ENCODE peak calls at places on chromosomes 16 and 17, in six cellular contexts. One of them, this sample, is unnamed.
A peak's percentile ranks its signal among the peaks of the same experiment; 100 is the strongest.

GRCh38 chr16:68993885-68994284 is 111.6 kb upstream of the HAS3 start:
- DNase-seq in HCT116: no peak
- DNase-seq in SK-N-SH: no peak
- DNase-seq in PC-3: peak; percentile 87
- DNase-seq in OCI-LY7: no peak
- DNase-seq in MM.1S: no peak
- DNase-seq in this sample: no peak

GRCh38 chr16:65044861-65045260 is 77.0 kb downstream of the CDH11 start:
- DNase-seq in MM.1S: no peak
- DNase-seq in SK-N-SH: no peak
- DNase-seq in OCI-LY7: no peak
- DNase-seq in PC-3: no peak
- DNase-seq in HCT116: no peak
- DNase-seq in this sample: no peak

GRCh38 chr16:30728321-30728720 is 19.9 kb upstream of the PHKG2 start:
- DNase-seq in MM.1S: no peak
- DNase-seq in HCT116: no peak
- DNase-seq in SK-N-SH: no peak
- DNase-seq in PC-3: no peak
- DNase-seq in OCI-LY7: no peak
- DNase-seq in this sample: no peak

GRCh38 chr17:44363613-44364159 is at the start of gene FAM171A2:
- DNase-seq in MM.1S: peak; percentile 68
- DNase-seq in PC-3: peak; percentile 76
- DNase-seq in SK-N-SH: peak; percentile 97
- DNase-seq in HCT116: no peak
- DNase-seq in OCI-LY7: peak; percentile 83
- DNase-seq in this sample: peak; percentile 93

GRCh38 chr17:16569358-16569712 is 331 bp upstream of the ZNF287 start:
- DNase-seq in OCI-LY7: no peak
- DNase-seq in SK-N-SH: no peak
- DNase-seq in HCT116: no peak
- DNase-seq in MM.1S: no peak
- DNase-seq in PC-3: no peak
- DNase-seq in this sample: no peak

GRCh38 chr17:31085563-31085962 is 9.2 kb upstream of the NF1 start:
- DNase-seq in SK-N-SH: no peak
- DNase-seq in OCI-LY7: no peak
- DNase-seq in HCT116: no peak
- DNase-seq in PC-3: peak; percentile 2
- DNase-seq in MM.1S: no peak
- DNase-seq in this sample: no peak

GRCh38 chr17:29870836-29871430 is 59.1 kb downstream of the SSH2 start:
- DNase-seq in HCT116: no peak
- DNase-seq in PC-3: no peak
- DNase-seq in OCI-LY7: no peak
- DNase-seq in MM.1S: no peak
- DNase-seq in SK-N-SH: no peak
- DNase-seq in this sample: no peak

GRCh38 chr16:58459344-58460218 is 40.4 kb upstream of the NDRG4 start:
- DNase-seq in MM.1S: no peak
- DNase-seq in PC-3: peak; percentile 82
- DNase-seq in HCT116: peak; percentile 67
- DNase-seq in OCI-LY7: no peak
- DNase-seq in SK-N-SH: no peak
- DNase-seq in this sample: no peak

GRCh38 chr17:58337600-58338453 is 9.2 kb upstream of the TSPOAP1 start:
- DNase-seq in PC-3: no peak
- DNase-seq in OCI-LY7: peak; percentile 96
- DNase-seq in MM.1S: peak; percentile 95
- DNase-seq in SK-N-SH: no peak
- DNase-seq in HCT116: no peak
- DNase-seq in this sample: peak; percentile 75

GRCh38 chr16:734208-734980 is 6.4 kb downstream of the CIAO3 start:
- DNase-seq in HCT116: no peak
- DNase-seq in MM.1S: no peak
- DNase-seq in OCI-LY7: no peak
- DNase-seq in PC-3: no peak
- DNase-seq in SK-N-SH: no peak
- DNase-seq in this sample: no peak

GRCh38 chr17:76909971-76910760 is 42.0 kb downstream of the MGAT5B start:
- DNase-seq in HCT116: peak; percentile 7
- DNase-seq in MM.1S: peak; percentile 66
- DNase-seq in PC-3: peak; percentile 62
- DNase-seq in SK-N-SH: no peak
- DNase-seq in OCI-LY7: peak; percentile 49
- DNase-seq in this sample: peak; percentile 91

GRCh38 chr17:69637399-69638165 is 223.1 kb downstream of the MAP2K6 start:
- DNase-seq in SK-N-SH: no peak
- DNase-seq in PC-3: no peak
- DNase-seq in MM.1S: no peak
- DNase-seq in HCT116: no peak
- DNase-seq in OCI-LY7: no peak
- DNase-seq in this sample: peak; percentile 43

GRCh38 chr17:50420419-50421112 is 5.5 kb upstream of the ACSF2 start:
- DNase-seq in HCT116: no peak
- DNase-seq in OCI-LY7: no peak
- DNase-seq in MM.1S: no peak
- DNase-seq in PC-3: no peak
- DNase-seq in SK-N-SH: no peak
- DNase-seq in this sample: no peak

GRCh38 chr16:68281368-68282063 is 17.2 kb downstream of the SLC7A6 start:
- DNase-seq in OCI-LY7: no peak
- DNase-seq in PC-3: no peak
- DNase-seq in MM.1S: no peak
- DNase-seq in HCT116: no peak
- DNase-seq in SK-N-SH: no peak
- DNase-seq in this sample: no peak

GRCh38 chr16:26981266-26981938 is 85.3 kb upstream of the C16orf82 start:
- DNase-seq in HCT116: no peak
- DNase-seq in SK-N-SH: no peak
- DNase-seq in MM.1S: no peak
- DNase-seq in PC-3: no peak
- DNase-seq in OCI-LY7: no peak
- DNase-seq in this sample: no peak

GRCh38 chr17:16442141-16442540 is 26.8 kb downstream of the TRPV2 start:
- DNase-seq in SK-N-SH: no peak
- DNase-seq in MM.1S: no peak
- DNase-seq in OCI-LY7: no peak
- DNase-seq in PC-3: peak; percentile 25
- DNase-seq in HCT116: no peak
- DNase-seq in this sample: peak; percentile 23

GRCh38 chr16:76955629-76956028 is 235.4 kb upstream of the MON1B start:
- DNase-seq in HCT116: no peak
- DNase-seq in PC-3: peak; percentile 67
- DNase-seq in SK-N-SH: no peak
- DNase-seq in MM.1S: no peak
- DNase-seq in OCI-LY7: no peak
- DNase-seq in this sample: no peak

GRCh38 chr17:2401426-2402221 is 764 bp upstream of the MNT start:
- DNase-seq in HCT116: peak; percentile 98
- DNase-seq in PC-3: peak; percentile 97
- DNase-seq in OCI-LY7: peak; percentile 99
- DNase-seq in SK-N-SH: peak; percentile 93
- DNase-seq in MM.1S: peak; percentile 99
- DNase-seq in this sample: peak; percentile 100

GRCh38 chr16:89986600-89986999 is 32.7 kb downstream of the DBNDD1 start:
- DNase-seq in PC-3: no peak
- DNase-seq in OCI-LY7: no peak
- DNase-seq in SK-N-SH: no peak
- DNase-seq in HCT116: no peak
- DNase-seq in MM.1S: no peak
- DNase-seq in this sample: no peak

GRCh38 chr17:32660496-32660895 is 173.7 kb downstream of the CDK5R1 start:
- DNase-seq in MM.1S: no peak
- DNase-seq in PC-3: no peak
- DNase-seq in SK-N-SH: no peak
- DNase-seq in OCI-LY7: no peak
- DNase-seq in HCT116: no peak
- DNase-seq in this sample: no peak

GRCh38 chr17:21199856-21200255 is 14.1 kb downstream of the TMEM11 start:
- DNase-seq in SK-N-SH: no peak
- DNase-seq in PC-3: no peak
- DNase-seq in MM.1S: no peak
- DNase-seq in HCT116: no peak
- DNase-seq in OCI-LY7: no peak
- DNase-seq in this sample: peak; percentile 76

GRCh38 chr16:66422366-66422765 is 4.7 kb upstream of the BEAN1 start:
- DNase-seq in PC-3: no peak
- DNase-seq in OCI-LY7: no peak
- DNase-seq in MM.1S: no peak
- DNase-seq in HCT116: no peak
- DNase-seq in SK-N-SH: no peak
- DNase-seq in this sample: no peak

GRCh38 chr17:3972931-3973330 is 8.7 kb upstream of the ATP2A3 start:
- DNase-seq in PC-3: no peak
- DNase-seq in OCI-LY7: no peak
- DNase-seq in HCT116: no peak
- DNase-seq in SK-N-SH: peak; percentile 12
- DNase-seq in MM.1S: no peak
- DNase-seq in this sample: no peak

GRCh38 chr17:82929011-82929622 is 89.3 kb upstream of the ZNF750 start:
- DNase-seq in HCT116: no peak
- DNase-seq in OCI-LY7: no peak
- DNase-seq in SK-N-SH: no peak
- DNase-seq in MM.1S: no peak
- DNase-seq in PC-3: no peak
- DNase-seq in this sample: no peak

GRCh38 chr16:15961060-15961511 is 11.7 kb downstream of the ABCC1 start:
- DNase-seq in SK-N-SH: no peak
- DNase-seq in OCI-LY7: peak; percentile 30
- DNase-seq in HCT116: no peak
- DNase-seq in MM.1S: peak; percentile 37
- DNase-seq in PC-3: no peak
- DNase-seq in this sample: no peak

GRCh38 chr17:65062168-65062915 is 5.8 kb upstream of the GNA13 start:
- DNase-seq in PC-3: peak; percentile 57
- DNase-seq in OCI-LY7: no peak
- DNase-seq in MM.1S: no peak
- DNase-seq in SK-N-SH: peak; percentile 57
- DNase-seq in HCT116: no peak
- DNase-seq in this sample: peak; percentile 42

GRCh38 chr16:80041399-80041798 is 440.9 kb upstream of the MAF start:
- DNase-seq in MM.1S: no peak
- DNase-seq in HCT116: no peak
- DNase-seq in OCI-LY7: no peak
- DNase-seq in PC-3: no peak
- DNase-seq in SK-N-SH: peak; percentile 28
- DNase-seq in this sample: no peak

GRCh38 chr16:6682142-6682811 is 650.4 kb upstream of the RBFOX1 start:
- DNase-seq in HCT116: no peak
- DNase-seq in SK-N-SH: peak; percentile 53
- DNase-seq in MM.1S: peak; percentile 45
- DNase-seq in OCI-LY7: peak; percentile 35
- DNase-seq in PC-3: peak; percentile 6
- DNase-seq in this sample: peak; percentile 82
- TF ChIP-seq CTCF in HCT116: no peak
- TF ChIP-seq CTCF in SK-N-SH: peak; percentile 46
- TF ChIP-seq CTCF in MM.1S: peak; percentile 66
- TF ChIP-seq CTCF in OCI-LY7: peak; percentile 85
- TF ChIP-seq CTCF in PC-3: peak; percentile 51
- TF ChIP-seq CTCF in this sample: peak; percentile 91

DNA sequence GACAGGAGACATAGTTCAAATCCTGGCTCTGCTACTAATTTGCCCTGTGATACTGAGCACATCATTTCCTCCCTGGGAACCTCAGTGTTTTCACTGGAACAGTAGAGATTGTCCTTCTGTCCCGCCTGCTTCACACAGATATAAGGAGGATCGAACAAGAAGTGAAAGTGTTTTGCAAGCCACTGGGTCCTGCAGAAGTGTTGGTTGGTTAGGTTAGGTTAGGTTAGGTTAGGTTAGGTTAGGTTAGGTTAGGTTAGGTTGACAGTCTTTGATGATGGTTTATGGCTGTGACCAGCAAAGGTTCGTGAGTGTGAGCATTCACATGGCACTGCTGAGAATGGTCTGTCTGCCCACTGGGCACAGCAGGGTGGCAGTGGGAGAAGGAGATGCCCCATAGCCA is 910 bp upstream of the KRT36 start:
- DNase-seq in SK-N-SH: no peak
- DNase-seq in PC-3: no peak
- DNase-seq in MM.1S: no peak
- DNase-seq in HCT116: no peak
- DNase-seq in OCI-LY7: no peak
- DNase-seq in this sample: no peak
- H3K4me3 ChIP-seq in SK-N-SH: no peak overlapping the region
- H3K4me3 ChIP-seq in PC-3: no peak overlapping the region
- H3K4me3 ChIP-seq in MM.1S: no peak overlapping the region
- H3K4me3 ChIP-seq in HCT116: no peak overlapping the region
- H3K4me3 ChIP-seq in OCI-LY7: no peak overlapping the region
- H3K4me3 ChIP-seq in this sample: no peak overlapping the region

GRCh38 chr17:47305302-47305923 is 18.3 kb upstream of the EFCAB13 start:
- DNase-seq in MM.1S: no peak
- DNase-seq in PC-3: peak; percentile 100
- DNase-seq in SK-N-SH: no peak
- DNase-seq in HCT116: no peak
- DNase-seq in OCI-LY7: no peak
- DNase-seq in this sample: no peak
- TF ChIP-seq EZH2phosphoT487 in MM.1S: no peak
- TF ChIP-seq EZH2phosphoT487 in PC-3: no peak
- TF ChIP-seq EZH2phosphoT487 in SK-N-SH: no peak
- TF ChIP-seq EZH2phosphoT487 in HCT116: no peak
- TF ChIP-seq EZH2phosphoT487 in OCI-LY7: no peak
- TF ChIP-seq EZH2phosphoT487 in this sample: no peak

GRCh38 chr17:59890720-59891119 is 2.0 kb downstream of the TUBD1 start:
- DNase-seq in SK-N-SH: no peak
- DNase-seq in OCI-LY7: no peak
- DNase-seq in MM.1S: no peak
- DNase-seq in PC-3: peak; percentile 71
- DNase-seq in HCT116: no peak
- DNase-seq in this sample: no peak

GRCh38 chr17:59892849-59893616 is at the start of the genes RPS6KB1 and TUBD1:
- DNase-seq in SK-N-SH: peak; percentile 99
- DNase-seq in OCI-LY7: peak; percentile 99
- DNase-seq in HCT116: peak; percentile 100
- DNase-seq in MM.1S: peak; percentile 99
- DNase-seq in PC-3: peak; percentile 100
- DNase-seq in this sample: peak; percentile 98

GRCh38 chr17:59897090-59897489 is 4.2 kb downstream of the RPS6KB1 start:
- DNase-seq in MM.1S: no peak
- DNase-seq in HCT116: no peak
- DNase-seq in PC-3: peak; percentile 23
- DNase-seq in OCI-LY7: no peak
- DNase-seq in SK-N-SH: no peak
- DNase-seq in this sample: no peak

GRCh38 chr17:59892251-59892848 is 393 bp downstream of the TUBD1 start:
- DNase-seq in OCI-LY7: no peak
- DNase-seq in SK-N-SH: no peak
- DNase-seq in MM.1S: no peak
- DNase-seq in HCT116: no peak
- DNase-seq in PC-3: no peak
- DNase-seq in this sample: no peak

DNA sequence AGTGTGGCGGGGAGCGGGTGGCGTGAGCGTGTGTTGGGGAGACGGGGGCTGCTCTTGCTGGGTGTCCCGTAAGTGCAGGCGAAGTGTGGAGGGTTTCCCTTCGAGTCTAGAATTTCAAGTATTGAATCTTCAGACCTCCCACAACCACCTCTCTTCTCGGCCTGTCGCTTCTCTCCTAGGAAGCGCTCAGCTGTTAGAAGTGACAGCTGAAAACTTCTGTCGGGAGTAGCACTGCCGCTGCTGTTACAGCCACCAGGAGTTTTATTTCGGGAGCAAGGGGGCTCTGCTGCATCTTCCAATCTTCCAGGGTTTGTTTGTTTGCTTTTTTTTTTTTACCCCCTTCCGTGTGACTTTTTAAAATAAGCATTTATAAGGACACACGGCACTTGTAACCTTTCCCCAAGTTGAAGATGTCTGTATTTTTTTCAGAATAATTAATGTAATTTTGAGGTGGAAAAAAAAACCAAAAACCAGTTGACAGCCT is 738 bp downstream of the RPS6KB1 start:
- DNase-seq in OCI-LY7: peak; percentile 60
- DNase-seq in SK-N-SH: peak; percentile 45
- DNase-seq in HCT116: no peak
- DNase-seq in MM.1S: peak; percentile 54
- DNase-seq in PC-3: peak; percentile 39
- DNase-seq in this sample: peak; percentile 67
- TF ChIP-seq CTCF in OCI-LY7: no peak
- TF ChIP-seq CTCF in SK-N-SH: peak; percentile 25
- TF ChIP-seq CTCF in HCT116: peak; percentile 12
- TF ChIP-seq CTCF in MM.1S: no peak
- TF ChIP-seq CTCF in PC-3: no peak
- TF ChIP-seq CTCF in this sample: peak; percentile 11